ENCODE peak calls at places on chromosomes 3 and 15, in five cellular contexts. O is stimulated activated CD8-positive, alpha-beta memory T cell treated with anti-CD3 and anti-CD28 coated beads, Interleukin-15, amount 100 ng/mL, for 24 hours; U is fibroblast of pulmonary artery; V is WTC11; J is CD8-positive, alpha-beta memory T cell. N is an unnamed sample.

GRCh38 chr3:14633819-14634424 is 17.6 kb upstream of the CCDC174 start:
- DNase-seq in J (peak), U (peak), V (peak), O (no peak), N (peak)

GRCh38 chr3:171614318-171614967 is 154.2 kb upstream of the TNIK start:
- DNase-seq in V (peak), J (no peak), U (peak), O (no peak), N (peak)

GRCh38 chr15:65076486-65077290 is at the start of gene KBTBD13:
- DNase-seq in U (no peak), O (no peak), V (no peak), J (no peak), N (no peak)

GRCh38 chr3:39130026-39130425 is 22.5 kb downstream of the TTC21A start:
- DNase-seq in V (no peak), U (no peak), J (no peak), O (no peak), N (no peak)

GRCh38 chr3:85304360-85304964 is 345.7 kb downstream of the CADM2 start:
- DNase-seq in U (no peak), V (no peak), J (no peak), O (no peak), N (no peak)

GRCh38 chr3:42778644-42779043 is 5.6 kb upstream of the CCDC13 start:
- DNase-seq in J (no peak), U (peak), O (no peak), V (no peak), N (no peak)

GRCh38 chr15:53461677-53462076 is 297.8 kb downstream of the WDR72 start:
- DNase-seq in J (no peak), U (no peak), O (no peak), V (no peak), N (no peak)

GRCh38 chr3:194877311-194878119 is 191.8 kb downstream of the FAM43A start:
- DNase-seq in J (no peak), V (no peak), U (no peak), O (no peak), N (peak)

GRCh38 chr3:16945330-16945729 is 60.6 kb downstream of the PLCL2 start:
- DNase-seq in U (peak), O (no peak), V (no peak), J (no peak), N (no peak)

GRCh38 chr3:129936757-129937156 is 37.8 kb upstream of the TRH start:
- DNase-seq in U (peak), V (no peak), O (no peak), J (peak), N (no peak)

GRCh38 chr3:108518895-108519294 is 8.5 kb upstream of the MYH15 start:
- DNase-seq in J (no peak), O (no peak), U (peak), V (no peak), N (no peak)

GRCh38 chr3:114697441-114697840 is 403.6 kb downstream of the TIGIT start:
- DNase-seq in J (no peak), U (peak), O (no peak), V (no peak), N (no peak)

GRCh38 chr3:88433572-88433971 is 283.8 kb downstream of the C3orf38 start:
- DNase-seq in V (no peak), U (no peak), J (no peak), O (no peak), N (no peak)

GRCh38 chr3:165185707-165186327 is 10.4 kb downstream of the SLITRK3 start:
- DNase-seq in U (peak), V (peak), J (peak), O (no peak), N (peak)

GRCh38 chr3:112634786-112635541 is 6.0 kb downstream of the CCDC80 start:
- DNase-seq in V (no peak), U (no peak), J (no peak), O (no peak), N (no peak)

GRCh38 chr3:22959593-22959992 is 243.5 kb upstream of the UBE2E2 start:
- DNase-seq in J (no peak), V (no peak), O (no peak), U (peak), N (no peak)

GRCh38 chr3:53884623-53885022 is 2.7 kb upstream of the ACTR8 start:
- DNase-seq in O (no peak), V (no peak), U (no peak), J (no peak), N (no peak)

GRCh38 chr15:70264014-70264492 is 166.3 kb upstream of the TLE3 start:
- DNase-seq in J (no peak), O (no peak), U (no peak), V (no peak), N (no peak)

GRCh38 chr3:161163297-161163696 is 57.8 kb upstream of the NMD3 start:
- DNase-seq in V (no peak), J (no peak), O (no peak), U (peak), N (no peak)

GRCh38 chr15:91942676-91943417 is 89.3 kb downstream of the SLCO3A1 start:
- DNase-seq in O (no peak), U (peak), V (no peak), J (no peak), N (no peak)

GRCh38 chr3:109353057-109353456 is 15.7 kb upstream of the DPPA4 start:
- DNase-seq in V (no peak), U (peak), O (no peak), J (no peak), N (no peak)

GRCh38 chr3:106241593-106241992 is 372.8 kb upstream of the CBLB start:
- DNase-seq in O (no peak), J (no peak), U (no peak), V (no peak), N (no peak)

GRCh38 chr3:17793542-17794195 is 51.2 kb upstream of the TBC1D5 start:
- DNase-seq in U (no peak), V (no peak), O (no peak), J (no peak), N (no peak)

GRCh38 chr15:59736181-59736580 is 47.1 kb upstream of the BNIP2 start:
- DNase-seq in V (peak), U (no peak), O (no peak), J (no peak), N (peak)

N was measured in endodermal cell.